ENCODE peak calls at places on chromosomes 11 and 22, in ten cellular contexts. One of them, this sample, is unnamed.

GRCh38 chr22:23712256-23712655 is 21.4 kb downstream of the RGL4 start:
- DNase-seq in CD8-positive, alpha-beta T cell: no peak
- DNase-seq in prostate gland: no peak
- DNase-seq in Peyer's patch: no peak
- DNase-seq in fibroblast of lung: no peak
- DNase-seq in CD8-positive, alpha-beta memory T cell: no peak
- DNase-seq in HAP-1: no peak
- DNase-seq in tibial artery: no peak
- DNase-seq in neural progenitor cell: no peak
- DNase-seq in aorta: no peak
- DNase-seq in this sample: no peak

GRCh38 chr22:18000441-18001039 is 23.8 kb downstream of the MICAL3 start:
- DNase-seq in HAP-1: peak; percentile 41
- DNase-seq in fibroblast of lung: no peak
- DNase-seq in aorta: peak; percentile 79
- DNase-seq in Peyer's patch: peak; percentile 59
- DNase-seq in CD8-positive, alpha-beta T cell: peak; percentile 15
- DNase-seq in neural progenitor cell: peak; percentile 63
- DNase-seq in tibial artery: peak; percentile 69
- DNase-seq in CD8-positive, alpha-beta memory T cell: peak; percentile 15
- DNase-seq in prostate gland: peak; percentile 18
- DNase-seq in this sample: peak; percentile 56

GRCh38 chr11:27514076-27514475 is 7.5 kb upstream of the LIN7C start:
- DNase-seq in tibial artery: no peak
- DNase-seq in CD8-positive, alpha-beta T cell: no peak
- DNase-seq in fibroblast of lung: no peak
- DNase-seq in prostate gland: peak; percentile 10
- DNase-seq in Peyer's patch: no peak
- DNase-seq in aorta: no peak
- DNase-seq in neural progenitor cell: no peak
- DNase-seq in CD8-positive, alpha-beta memory T cell: no peak
- DNase-seq in HAP-1: no peak
- DNase-seq in this sample: peak; percentile 66

GRCh38 chr22:17672417-17672991 is 33.9 kb downstream of the BCL2L13 start:
- DNase-seq in fibroblast of lung: peak; percentile 42
- DNase-seq in tibial artery: no peak
- DNase-seq in CD8-positive, alpha-beta memory T cell: no peak
- DNase-seq in CD8-positive, alpha-beta T cell: no peak
- DNase-seq in aorta: no peak
- DNase-seq in prostate gland: no peak
- DNase-seq in neural progenitor cell: peak; percentile 26
- DNase-seq in Peyer's patch: no peak
- DNase-seq in HAP-1: no peak
- DNase-seq in this sample: no peak

GRCh38 chr11:98137437-98137836 is 883.3 kb upstream of the CNTN5 start:
- DNase-seq in fibroblast of lung: no peak
- DNase-seq in CD8-positive, alpha-beta T cell: no peak
- DNase-seq in neural progenitor cell: no peak
- DNase-seq in aorta: no peak
- DNase-seq in prostate gland: no peak
- DNase-seq in Peyer's patch: no peak
- DNase-seq in HAP-1: no peak
- DNase-seq in CD8-positive, alpha-beta memory T cell: no peak
- DNase-seq in tibial artery: no peak
- DNase-seq in this sample: no peak

GRCh38 chr22:37542959-37543358 is 17.3 kb upstream of the CDC42EP1 start:
- DNase-seq in CD8-positive, alpha-beta T cell: no peak
- DNase-seq in neural progenitor cell: no peak
- DNase-seq in aorta: no peak
- DNase-seq in CD8-positive, alpha-beta memory T cell: no peak
- DNase-seq in HAP-1: no peak
- DNase-seq in prostate gland: no peak
- DNase-seq in Peyer's patch: no peak
- DNase-seq in tibial artery: no peak
- DNase-seq in fibroblast of lung: no peak
- DNase-seq in this sample: no peak

GRCh38 chr11:70448983-70449567 is 50.7 kb downstream of the CTTN start:
- DNase-seq in fibroblast of lung: no peak
- DNase-seq in CD8-positive, alpha-beta T cell: no peak
- DNase-seq in CD8-positive, alpha-beta memory T cell: no peak
- DNase-seq in Peyer's patch: no peak
- DNase-seq in tibial artery: no peak
- DNase-seq in prostate gland: no peak
- DNase-seq in aorta: peak; percentile 14
- DNase-seq in HAP-1: no peak
- DNase-seq in neural progenitor cell: no peak
- DNase-seq in this sample: no peak

GRCh38 chr22:43162412-43163150 is 11.2 kb downstream of the TSPO start:
- DNase-seq in HAP-1: no peak
- DNase-seq in neural progenitor cell: no peak
- DNase-seq in CD8-positive, alpha-beta memory T cell: no peak
- DNase-seq in tibial artery: no peak
- DNase-seq in prostate gland: no peak
- DNase-seq in aorta: no peak
- DNase-seq in fibroblast of lung: no peak
- DNase-seq in Peyer's patch: no peak
- DNase-seq in CD8-positive, alpha-beta T cell: no peak
- DNase-seq in this sample: no peak

GRCh38 chr22:22048318-22048942 is 65.8 kb upstream of the TOP3B start:
- DNase-seq in CD8-positive, alpha-beta T cell: no peak
- DNase-seq in Peyer's patch: no peak
- DNase-seq in neural progenitor cell: no peak
- DNase-seq in HAP-1: no peak
- DNase-seq in CD8-positive, alpha-beta memory T cell: no peak
- DNase-seq in aorta: no peak
- DNase-seq in fibroblast of lung: no peak
- DNase-seq in tibial artery: no peak
- DNase-seq in prostate gland: no peak
- DNase-seq in this sample: no peak

GRCh38 chr11:72321381-72321996 is 77.5 kb upstream of the PHOX2A start:
- DNase-seq in prostate gland: no peak
- DNase-seq in Peyer's patch: no peak
- DNase-seq in HAP-1: no peak
- DNase-seq in fibroblast of lung: peak; percentile 46
- DNase-seq in tibial artery: no peak
- DNase-seq in aorta: no peak
- DNase-seq in CD8-positive, alpha-beta T cell: no peak
- DNase-seq in CD8-positive, alpha-beta memory T cell: no peak
- DNase-seq in neural progenitor cell: no peak
- DNase-seq in this sample: no peak

GRCh38 chr22:32668254-32669094 is 133.0 kb upstream of the TIMP3 start:
- DNase-seq in CD8-positive, alpha-beta T cell: no peak
- DNase-seq in CD8-positive, alpha-beta memory T cell: no peak
- DNase-seq in prostate gland: no peak
- DNase-seq in HAP-1: no peak
- DNase-seq in tibial artery: no peak
- DNase-seq in aorta: no peak
- DNase-seq in Peyer's patch: no peak
- DNase-seq in fibroblast of lung: no peak
- DNase-seq in neural progenitor cell: no peak
- DNase-seq in this sample: no peak

GRCh38 chr11:103384652-103385051 is 275.4 kb downstream of the DYNC2H1 start:
- DNase-seq in aorta: no peak
- DNase-seq in fibroblast of lung: no peak
- DNase-seq in tibial artery: no peak
- DNase-seq in neural progenitor cell: no peak
- DNase-seq in prostate gland: no peak
- DNase-seq in Peyer's patch: no peak
- DNase-seq in HAP-1: no peak
- DNase-seq in CD8-positive, alpha-beta T cell: no peak
- DNase-seq in CD8-positive, alpha-beta memory T cell: no peak
- DNase-seq in this sample: no peak

GRCh38 chr11:109914038-109914437 is 179.2 kb upstream of the ZC3H12C start:
- DNase-seq in prostate gland: no peak
- DNase-seq in CD8-positive, alpha-beta T cell: no peak
- DNase-seq in Peyer's patch: no peak
- DNase-seq in tibial artery: no peak
- DNase-seq in fibroblast of lung: no peak
- DNase-seq in aorta: no peak
- DNase-seq in HAP-1: no peak
- DNase-seq in CD8-positive, alpha-beta memory T cell: no peak
- DNase-seq in neural progenitor cell: no peak
- DNase-seq in this sample: no peak

GRCh38 chr11:19291064-19291463 is 50.3 kb upstream of the E2F8 start:
- DNase-seq in Peyer's patch: no peak
- DNase-seq in tibial artery: no peak
- DNase-seq in aorta: no peak
- DNase-seq in CD8-positive, alpha-beta memory T cell: no peak
- DNase-seq in neural progenitor cell: no peak
- DNase-seq in CD8-positive, alpha-beta T cell: no peak
- DNase-seq in HAP-1: no peak
- DNase-seq in fibroblast of lung: no peak
- DNase-seq in prostate gland: no peak
- DNase-seq in this sample: no peak

GRCh38 chr22:38871360-38872171 is 450 bp downstream of the CBX6 start:
- DNase-seq in CD8-positive, alpha-beta T cell: peak; percentile 35
- DNase-seq in neural progenitor cell: peak; percentile 46
- DNase-seq in Peyer's patch: no peak
- DNase-seq in prostate gland: no peak
- DNase-seq in aorta: peak; percentile 82
- DNase-seq in tibial artery: peak; percentile 68
- DNase-seq in HAP-1: no peak
- DNase-seq in CD8-positive, alpha-beta memory T cell: no peak
- DNase-seq in fibroblast of lung: no peak
- DNase-seq in this sample: no peak

GRCh38 chr11:111327908-111328624 is 29.7 kb downstream of the POU2AF3 start:
- DNase-seq in aorta: no peak
- DNase-seq in CD8-positive, alpha-beta memory T cell: no peak
- DNase-seq in Peyer's patch: no peak
- DNase-seq in neural progenitor cell: no peak
- DNase-seq in fibroblast of lung: no peak
- DNase-seq in CD8-positive, alpha-beta T cell: no peak
- DNase-seq in prostate gland: peak; percentile 75
- DNase-seq in tibial artery: peak; percentile 74
- DNase-seq in HAP-1: no peak
- DNase-seq in this sample: peak; percentile 78

GRCh38 chr11:4890279-4890678 is 8.6 kb downstream of the OR51T1 start:
- DNase-seq in prostate gland: no peak
- DNase-seq in neural progenitor cell: no peak
- DNase-seq in fibroblast of lung: peak; percentile 8
- DNase-seq in aorta: no peak
- DNase-seq in Peyer's patch: no peak
- DNase-seq in CD8-positive, alpha-beta T cell: no peak
- DNase-seq in HAP-1: no peak
- DNase-seq in CD8-positive, alpha-beta memory T cell: no peak
- DNase-seq in tibial artery: no peak
- DNase-seq in this sample: no peak

GRCh38 chr11:73263640-73264039 is 8.5 kb upstream of the P2RY6 start:
- DNase-seq in prostate gland: no peak
- DNase-seq in fibroblast of lung: no peak
- DNase-seq in neural progenitor cell: no peak
- DNase-seq in CD8-positive, alpha-beta memory T cell: no peak
- DNase-seq in CD8-positive, alpha-beta T cell: no peak
- DNase-seq in Peyer's patch: no peak
- DNase-seq in tibial artery: no peak
- DNase-seq in aorta: no peak
- DNase-seq in HAP-1: no peak
- DNase-seq in this sample: no peak

GRCh38 chr11:12818333-12819015 is 144.3 kb downstream of the TEAD1 start:
- DNase-seq in fibroblast of lung: peak; percentile 84
- DNase-seq in CD8-positive, alpha-beta memory T cell: no peak
- DNase-seq in neural progenitor cell: no peak
- DNase-seq in prostate gland: no peak
- DNase-seq in HAP-1: no peak
- DNase-seq in tibial artery: no peak
- DNase-seq in CD8-positive, alpha-beta T cell: no peak
- DNase-seq in aorta: no peak
- DNase-seq in Peyer's patch: no peak
- DNase-seq in this sample: no peak

GRCh38 chr22:44273175-44273574 is 39.6 kb downstream of the SHISAL1 start:
- DNase-seq in HAP-1: no peak
- DNase-seq in neural progenitor cell: no peak
- DNase-seq in tibial artery: no peak
- DNase-seq in Peyer's patch: no peak
- DNase-seq in fibroblast of lung: no peak
- DNase-seq in prostate gland: no peak
- DNase-seq in aorta: no peak
- DNase-seq in CD8-positive, alpha-beta T cell: no peak
- DNase-seq in CD8-positive, alpha-beta memory T cell: no peak
- DNase-seq in this sample: no peak
- H3K4me1 ChIP-seq in HAP-1: no peaks in the 10 kb centered on the region
- H3K4me1 ChIP-seq in neural progenitor cell: peaks cover 56% of the 10 kb centered on the region
- H3K4me1 ChIP-seq in tibial artery: no peaks in the 10 kb centered on the region
- H3K4me1 ChIP-seq in Peyer's patch: no peaks in the 10 kb centered on the region
- H3K4me1 ChIP-seq in fibroblast of lung: no peaks in the 10 kb centered on the region
- H3K4me1 ChIP-seq in prostate gland: no peaks in the 10 kb centered on the region
- H3K4me1 ChIP-seq in aorta: no peaks in the 10 kb centered on the region
- H3K4me1 ChIP-seq in CD8-positive, alpha-beta T cell: no peaks in the 10 kb centered on the region
- H3K4me1 ChIP-seq in CD8-positive, alpha-beta memory T cell: no peaks in the 10 kb centered on the region
- H3K4me1 ChIP-seq in this sample: no peaks in the 10 kb centered on the region

GRCh38 chr11:129385801-129386200 is 10.2 kb downstream of the BARX2 start:
- DNase-seq in Peyer's patch: no peak
- DNase-seq in aorta: no peak
- DNase-seq in prostate gland: no peak
- DNase-seq in CD8-positive, alpha-beta memory T cell: no peak
- DNase-seq in HAP-1: no peak
- DNase-seq in tibial artery: no peak
- DNase-seq in CD8-positive, alpha-beta T cell: no peak
- DNase-seq in fibroblast of lung: no peak
- DNase-seq in neural progenitor cell: no peak
- DNase-seq in this sample: no peak
- H3K4me1 ChIP-seq in Peyer's patch: peaks cover 17% of the 10 kb centered on the region
- H3K4me1 ChIP-seq in aorta: no peaks in the 10 kb centered on the region
- H3K4me1 ChIP-seq in prostate gland: no peaks in the 10 kb centered on the region
- H3K4me1 ChIP-seq in CD8-positive, alpha-beta memory T cell: no peaks in the 10 kb centered on the region
- H3K4me1 ChIP-seq in HAP-1: no peaks in the 10 kb centered on the region
- H3K4me1 ChIP-seq in tibial artery: no peaks in the 10 kb centered on the region
- H3K4me1 ChIP-seq in CD8-positive, alpha-beta T cell: no peaks in the 10 kb centered on the region
- H3K4me1 ChIP-seq in fibroblast of lung: no peaks in the 10 kb centered on the region
- H3K4me1 ChIP-seq in neural progenitor cell: no peaks in the 10 kb centered on the region
- H3K4me1 ChIP-seq in this sample: no peaks in the 10 kb centered on the region

DNA sequence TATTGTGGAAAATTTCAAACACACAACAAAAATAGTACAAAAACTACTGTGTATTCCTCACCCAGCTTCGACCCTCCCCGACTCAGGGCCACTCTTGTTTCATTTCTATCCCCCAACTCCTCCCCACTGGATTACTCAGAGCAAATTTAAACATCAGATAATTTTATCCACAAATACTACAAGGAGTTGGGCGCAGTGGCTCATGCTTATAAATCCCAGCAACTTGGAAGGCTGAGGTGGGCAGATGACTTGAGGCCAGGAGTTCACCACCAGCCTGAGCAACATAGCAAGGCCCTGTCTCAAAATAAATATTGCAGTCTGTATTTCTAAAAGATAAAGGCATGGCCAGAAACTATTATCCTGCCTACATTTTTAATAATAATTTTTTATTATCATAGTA is 39.9 kb downstream of the LRRC32 start:
- DNase-seq in prostate gland: no peak
- DNase-seq in aorta: no peak
- DNase-seq in Peyer's patch: no peak
- DNase-seq in CD8-positive, alpha-beta T cell: no peak
- DNase-seq in CD8-positive, alpha-beta memory T cell: no peak
- DNase-seq in fibroblast of lung: peak; percentile 23
- DNase-seq in neural progenitor cell: no peak
- DNase-seq in HAP-1: no peak
- DNase-seq in tibial artery: no peak
- DNase-seq in this sample: no peak
- H3K4me1 ChIP-seq in prostate gland: no peaks in the 10 kb centered on the region
- H3K4me1 ChIP-seq in aorta: no peaks in the 10 kb centered on the region
- H3K4me1 ChIP-seq in Peyer's patch: peaks cover 8% of the 10 kb centered on the region
- H3K4me1 ChIP-seq in CD8-positive, alpha-beta T cell: peaks cover 13% of the 10 kb centered on the region
- H3K4me1 ChIP-seq in CD8-positive, alpha-beta memory T cell: no peaks in the 10 kb centered on the region
- H3K4me1 ChIP-seq in fibroblast of lung: peaks cover 12% of the 10 kb centered on the region
- H3K4me1 ChIP-seq in neural progenitor cell: no peaks in the 10 kb centered on the region
- H3K4me1 ChIP-seq in HAP-1: no peaks in the 10 kb centered on the region
- H3K4me1 ChIP-seq in tibial artery: peaks cover 22% of the 10 kb centered on the region
- H3K4me1 ChIP-seq in this sample: no peaks in the 10 kb centered on the region

GRCh38 chr11:125168875-125169537 is 4.5 kb downstream of the PKNOX2 start:
- DNase-seq in neural progenitor cell: no peak
- DNase-seq in tibial artery: no peak
- DNase-seq in prostate gland: no peak
- DNase-seq in aorta: no peak
- DNase-seq in HAP-1: no peak
- DNase-seq in CD8-positive, alpha-beta memory T cell: no peak
- DNase-seq in CD8-positive, alpha-beta T cell: no peak
- DNase-seq in fibroblast of lung: peak; percentile 71
- DNase-seq in Peyer's patch: peak; percentile 2
- DNase-seq in this sample: no peak
- H3K4me1 ChIP-seq in neural progenitor cell: peaks cover 48% of the 10 kb centered on the region
- H3K4me1 ChIP-seq in tibial artery: peaks cover 52% of the 10 kb centered on the region
- H3K4me1 ChIP-seq in prostate gland: peaks cover 14% of the 10 kb centered on the region
- H3K4me1 ChIP-seq in aorta: no peaks in the 10 kb centered on the region
- H3K4me1 ChIP-seq in HAP-1: peaks cover 28% of the 10 kb centered on the region
- H3K4me1 ChIP-seq in CD8-positive, alpha-beta memory T cell: peaks cover 16% of the 10 kb centered on the region
- H3K4me1 ChIP-seq in CD8-positive, alpha-beta T cell: peaks cover 18% of the 10 kb centered on the region
- H3K4me1 ChIP-seq in fibroblast of lung: peaks cover 32% of the 10 kb centered on the region
- H3K4me1 ChIP-seq in Peyer's patch: peaks cover 16% of the 10 kb centered on the region
- H3K4me1 ChIP-seq in this sample: peaks cover 54% of the 10 kb centered on the region